ENCODE peak calls at places on chromosomes 7 and 10, in ten cellular contexts. G is astrocyte; N is bronchial epithelial cell; R is CD8-positive, alpha-beta T cell; M is cardiac fibroblast; V is endothelial cell of umbilical vein; F is trophoblast cell; L is uterus; O is DND-41; Z is tibial artery. A is an unnamed sample.

GRCh38 chr10:46273506-46274477 is 13.0 kb upstream of the ANTXRL start:
- DNase-seq in G (no peak), N (no peak), R (no peak), M (no peak), V (no peak), F (no peak), L (no peak), O (no peak), Z (peak), A (no peak)

GRCh38 chr7:46881507-46882127 is 700.3 kb downstream of the TNS3 start:
- DNase-seq in G (no peak), N (peak), R (no peak), M (no peak), V (peak), F (peak), L (no peak), O (no peak), Z (no peak), A (no peak)

GRCh38 chr10:89262331-89263020 is 10.9 kb upstream of the LIPA start:
- DNase-seq in G (peak), N (peak), R (no peak), M (peak), V (no peak), F (peak), L (no peak), O (no peak), Z (no peak), A (no peak)

GRCh38 chr10:97778452-97779302 is 6.9 kb upstream of the SFRP5 start:
- DNase-seq in G (no peak), N (no peak), R (no peak), M (no peak), V (no peak), F (no peak), L (no peak), O (no peak), Z (no peak), A (no peak)

GRCh38 chr7:158395780-158396214 is 191.8 kb downstream of the PTPRN2 start:
- DNase-seq in G (no peak), N (no peak), R (no peak), M (no peak), V (no peak), F (no peak), L (no peak), O (no peak), Z (no peak), A (no peak)

GRCh38 chr10:29105516-29106215 is 183.2 kb upstream of the LYZL1 start:
- DNase-seq in G (peak), N (peak), R (no peak), M (peak), V (peak), F (peak), L (no peak), O (no peak), Z (no peak), A (peak)

GRCh38 chr10:45602836-45603235 is 69.7 kb downstream of the ZFAND4 start:
- DNase-seq in G (no peak), N (no peak), R (no peak), M (no peak), V (no peak), F (no peak), L (no peak), O (no peak), Z (no peak), A (no peak)

GRCh38 chr10:123807444-123808035 is 84.1 kb downstream of the CPXM2 start:
- DNase-seq in G (no peak), N (peak), R (no peak), M (no peak), V (peak), F (no peak), L (no peak), O (no peak), Z (no peak), A (no peak)

GRCh38 chr10:116960066-116960465 is 44.9 kb downstream of the SHTN1 start:
- DNase-seq in G (peak), N (no peak), R (no peak), M (peak), V (no peak), F (peak), L (no peak), O (no peak), Z (no peak), A (no peak)

GRCh38 chr10:3828404-3829192 is 43.6 kb upstream of the KLF6 start:
- DNase-seq in G (peak), N (peak), R (no peak), M (peak), V (peak), F (peak), L (peak), O (peak), Z (no peak), A (no peak)

GRCh38 chr7:135236727-135237126 is 3.1 kb downstream of the STRA8 start:
- DNase-seq in G (peak), N (no peak), R (no peak), M (no peak), V (no peak), F (no peak), L (no peak), O (no peak), Z (no peak), A (peak)

GRCh38 chr10:89295597-89295996 is 6.2 kb upstream of the IFIT2 start:
- DNase-seq in G (peak), N (peak), R (no peak), M (peak), V (no peak), F (peak), L (no peak), O (no peak), Z (no peak), A (no peak)

GRCh38 chr7:134153493-134154093 is 26.5 kb downstream of the LRGUK start:
- DNase-seq in G (no peak), N (no peak), R (no peak), M (no peak), V (no peak), F (peak), L (no peak), O (no peak), Z (no peak), A (peak)

GRCh38 chr7:81111781-81112540 is 193.1 kb upstream of the SEMA3C start:
- DNase-seq in G (peak), N (no peak), R (no peak), M (peak), V (peak), F (no peak), L (no peak), O (no peak), Z (no peak), A (no peak)

GRCh38 chr10:89481662-89482061 is 53.7 kb downstream of the SLC16A12 start:
- DNase-seq in G (peak), N (peak), R (no peak), M (peak), V (peak), F (peak), L (no peak), O (no peak), Z (no peak), A (peak)

GRCh38 chr10:50417486-50417905 is 166.2 kb upstream of the ASAH2 start:
- DNase-seq in G (no peak), N (peak), R (no peak), M (peak), V (peak), F (no peak), L (no peak), O (no peak), Z (no peak), A (no peak)

GRCh38 chr10:6053816-6054581 is 8.2 kb downstream of the IL2RA start:
- DNase-seq in G (no peak), N (no peak), R (no peak), M (no peak), V (no peak), F (no peak), L (peak), O (no peak), Z (peak), A (no peak)

GRCh38 chr7:142194201-142194600 is 63.7 kb downstream of the PRSS58 start:
- DNase-seq in G (peak), N (peak), R (no peak), M (no peak), V (no peak), F (no peak), L (no peak), O (no peak), Z (no peak), A (no peak)

GRCh38 chr7:832292-832967 is at the start of gene SUN1:
- DNase-seq in G (peak), N (peak), R (peak), M (peak), V (peak), F (peak), L (peak), O (no peak), Z (no peak), A (peak)

GRCh38 chr7:146654048-146654447 is 537.4 kb downstream of the CNTNAP2 start:
- DNase-seq in G (no peak), N (no peak), R (no peak), M (no peak), V (no peak), F (no peak), L (no peak), O (no peak), Z (no peak), A (no peak)

GRCh38 chr7:158078161-158078910 is 509.3 kb downstream of the PTPRN2 start:
- DNase-seq in G (no peak), N (no peak), R (no peak), M (no peak), V (no peak), F (no peak), L (no peak), O (no peak), Z (peak), A (no peak)

GRCh38 chr7:55254596-55255500 is 110.3 kb upstream of the LANCL2 start:
- DNase-seq in G (peak), N (peak), R (peak), M (peak), V (peak), F (peak), L (peak), O (no peak), Z (peak), A (no peak)

DNA sequence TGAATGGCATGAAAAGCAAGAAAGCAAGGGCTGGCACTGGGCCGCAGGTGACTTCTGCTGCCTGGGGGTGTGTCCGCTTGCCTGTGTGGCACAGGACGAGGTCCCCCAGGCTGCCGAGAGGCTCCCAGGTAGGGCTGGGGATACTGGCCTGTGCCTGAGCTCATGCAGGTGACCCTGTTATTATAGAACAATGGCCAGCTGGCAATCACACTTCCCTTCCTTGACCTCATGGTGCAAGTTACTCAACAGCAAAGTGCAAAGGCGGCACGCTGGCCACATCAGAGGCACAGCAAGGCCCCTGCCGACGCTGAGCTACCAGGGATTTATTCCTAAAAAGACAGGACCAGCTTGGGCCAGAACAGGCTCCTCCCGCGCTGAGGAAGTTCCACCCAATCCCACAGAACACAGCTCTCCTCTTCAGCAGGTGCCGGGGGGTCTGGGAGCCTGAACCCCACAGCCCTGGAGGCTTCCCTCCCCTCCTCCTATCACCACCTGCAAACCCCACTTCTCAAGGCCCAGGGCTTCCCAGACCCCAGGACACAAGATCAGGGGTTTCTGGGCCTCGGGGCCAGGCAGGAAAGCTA is 1.4 kb upstream of the ADAM8 start:
- DNase-seq in G (no peak), N (no peak), R (no peak), M (no peak), V (no peak), F (peak), L (no peak), O (no peak), Z (no peak), A (no peak)
- H3K4me3 ChIP-seq in G (no peak), N (no peak), R (peak), M (no peak), V (no peak), F (no peak), L (no peak), O (no peak), Z (no peak), A (no peak)

DNA sequence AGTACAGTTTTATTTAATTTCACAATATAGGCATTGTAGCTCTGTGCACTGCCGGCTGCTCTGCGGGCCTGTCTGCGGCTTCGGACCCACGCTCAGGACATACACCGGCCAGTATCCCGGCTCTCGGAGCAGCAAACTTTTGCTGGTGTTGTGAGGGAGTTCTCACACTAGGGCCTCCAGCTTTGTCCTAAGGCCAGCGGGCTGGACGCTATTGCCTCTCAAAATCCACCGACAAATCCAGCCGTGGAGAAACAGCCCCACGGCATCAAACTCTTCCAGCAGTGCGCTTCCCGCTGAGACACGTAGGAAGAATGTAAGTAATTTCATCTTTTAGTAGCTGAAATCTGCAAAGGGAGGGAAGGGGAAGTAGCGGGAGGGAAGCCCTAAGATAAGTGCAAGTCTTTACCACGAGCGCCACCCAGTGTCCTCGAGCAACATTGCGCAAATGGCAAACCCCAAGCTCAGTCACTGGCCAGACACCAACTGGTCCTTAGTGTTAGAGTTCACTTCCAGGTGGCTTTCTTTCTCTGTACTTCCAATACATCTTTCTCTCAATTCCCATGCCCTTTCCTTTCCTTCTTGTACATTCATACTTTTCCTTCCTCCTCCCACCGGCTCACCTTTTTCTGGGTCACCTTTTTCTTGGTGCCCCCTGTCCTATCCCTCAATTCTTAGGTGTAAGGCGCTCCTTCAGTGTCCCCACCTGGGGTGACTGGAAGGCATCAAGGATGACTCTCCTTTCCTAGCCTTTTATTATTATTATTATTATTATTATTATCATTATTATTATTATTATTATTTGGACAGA is 3.0 kb upstream of the DLX5 start:
- DNase-seq in G (peak), N (peak), R (peak), M (peak), V (peak), F (peak), L (peak), O (peak), Z (peak), A (no peak)
- H3K4me3 ChIP-seq in G (peak), N (peak), R (peak), M (peak), V (peak), F (no peak), L (peak), O (no peak), Z (peak), A (peak)

GRCh38 chr10:28087675-28088351 is 88.9 kb upstream of the ODAD2 start:
- DNase-seq in G (peak), N (peak), R (no peak), M (peak), V (peak), F (peak), L (no peak), O (no peak), Z (no peak), A (no peak)
- H3K4me3 ChIP-seq in G (no peak), N (no peak), R (no peak), M (no peak), V (no peak), F (no peak), L (no peak), O (no peak), Z (no peak), A (no peak)

GRCh38 chr7:2616387-2616966 is 15.3 kb upstream of the TTYH3 start:
- DNase-seq in G (no peak), N (no peak), R (no peak), M (no peak), V (no peak), F (no peak), L (no peak), O (no peak), Z (no peak), A (no peak)

GRCh38 chr7:2613926-2614613 is 17.7 kb upstream of the TTYH3 start:
- DNase-seq in G (no peak), N (no peak), R (no peak), M (peak), V (no peak), F (no peak), L (no peak), O (no peak), Z (peak), A (no peak)

GRCh38 chr7:2613113-2613925 is 18.5 kb upstream of the TTYH3 start:
- DNase-seq in G (no peak), N (no peak), R (no peak), M (no peak), V (no peak), F (no peak), L (no peak), O (no peak), Z (no peak), A (no peak)

GRCh38 chr7:2612445-2613112 is 19.2 kb upstream of the TTYH3 start:
- DNase-seq in G (no peak), N (no peak), R (no peak), M (no peak), V (no peak), F (no peak), L (no peak), O (no peak), Z (no peak), A (no peak)

DNA sequence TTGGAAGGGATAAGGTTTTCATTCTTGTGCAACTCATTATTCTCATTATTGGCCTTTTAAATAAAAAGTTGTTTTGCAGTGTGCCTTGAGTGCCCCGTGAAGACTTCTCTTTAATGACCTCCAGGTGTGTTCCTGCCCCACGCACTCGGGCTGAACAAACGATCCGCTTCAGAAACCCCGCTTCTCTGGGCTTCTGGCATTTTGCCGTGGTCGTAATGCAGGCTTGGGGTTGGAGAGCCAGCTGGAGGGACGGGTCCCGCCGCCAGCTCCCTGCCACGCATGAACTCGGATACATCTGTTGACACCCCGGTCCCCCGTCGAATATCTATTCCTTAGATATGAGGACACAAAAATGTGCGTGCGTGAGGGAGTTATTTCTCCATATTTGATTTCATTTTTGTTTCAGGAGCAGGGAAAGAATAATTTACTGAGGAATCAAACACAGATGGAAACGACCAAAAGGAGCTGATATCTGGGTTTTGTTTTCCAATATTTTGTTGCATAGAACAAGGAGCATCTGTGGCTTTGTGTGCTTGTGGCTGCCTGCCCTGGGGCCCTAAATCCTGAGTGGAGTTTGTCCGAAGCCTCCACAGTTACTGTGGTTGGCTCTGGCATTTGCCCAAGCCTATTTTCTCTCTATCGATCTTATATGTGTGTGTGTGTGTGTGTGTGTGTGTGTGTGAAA is 17.0 kb upstream of the TTYH3 start:
- DNase-seq in G (no peak), N (no peak), R (no peak), M (no peak), V (no peak), F (no peak), L (no peak), O (no peak), Z (no peak), A (no peak)
- H3K4me3 ChIP-seq in G (peak), N (no peak), R (no peak), M (no peak), V (no peak), F (no peak), L (no peak), O (no peak), Z (peak), A (no peak)

DNA sequence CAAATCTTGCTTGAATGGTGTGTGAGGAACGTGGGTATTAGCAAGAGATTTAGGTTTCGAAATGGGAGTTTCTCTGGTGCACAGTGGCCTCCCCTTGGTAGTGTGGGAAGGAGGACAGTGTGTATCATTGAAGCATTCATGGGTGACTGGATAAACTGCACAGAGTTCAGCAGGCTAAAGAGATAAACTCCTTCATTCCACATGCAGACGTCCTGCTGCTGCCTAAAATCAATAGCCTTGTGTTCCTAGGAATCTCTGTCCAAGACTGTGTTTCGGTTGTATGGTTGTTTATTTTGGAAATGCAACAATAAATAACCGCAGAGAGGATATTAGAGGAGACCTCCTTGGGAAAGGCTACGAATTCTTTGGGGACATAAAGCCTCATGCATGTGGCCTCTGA is 100.9 kb upstream of the FAM171A1 start:
- DNase-seq in G (no peak), N (no peak), R (no peak), M (peak), V (no peak), F (no peak), L (no peak), O (no peak), Z (no peak), A (no peak)
- H3K4me3 ChIP-seq in G (no peak), N (no peak), R (no peak), M (no peak), V (no peak), F (no peak), L (no peak), O (no peak), Z (no peak), A (no peak)

GRCh38 chr10:122021421-122021820 is 32.5 kb downstream of the TACC2 start:
- DNase-seq in G (no peak), N (no peak), R (no peak), M (peak), V (no peak), F (no peak), L (no peak), O (no peak), Z (no peak), A (no peak)

GRCh38 chr10:122021828-122022227 is 32.9 kb downstream of the TACC2 start:
- DNase-seq in G (no peak), N (no peak), R (no peak), M (no peak), V (no peak), F (no peak), L (no peak), O (no peak), Z (no peak), A (no peak)

GRCh38 chr10:122020202-122020601 is 31.2 kb downstream of the TACC2 start:
- DNase-seq in G (no peak), N (no peak), R (no peak), M (no peak), V (no peak), F (no peak), L (no peak), O (no peak), Z (no peak), A (no peak)

GRCh38 chr10:122019414-122019975 is 30.5 kb downstream of the TACC2 start:
- DNase-seq in G (no peak), N (peak), R (no peak), M (no peak), V (no peak), F (peak), L (no peak), O (no peak), Z (no peak), A (peak)

DNA sequence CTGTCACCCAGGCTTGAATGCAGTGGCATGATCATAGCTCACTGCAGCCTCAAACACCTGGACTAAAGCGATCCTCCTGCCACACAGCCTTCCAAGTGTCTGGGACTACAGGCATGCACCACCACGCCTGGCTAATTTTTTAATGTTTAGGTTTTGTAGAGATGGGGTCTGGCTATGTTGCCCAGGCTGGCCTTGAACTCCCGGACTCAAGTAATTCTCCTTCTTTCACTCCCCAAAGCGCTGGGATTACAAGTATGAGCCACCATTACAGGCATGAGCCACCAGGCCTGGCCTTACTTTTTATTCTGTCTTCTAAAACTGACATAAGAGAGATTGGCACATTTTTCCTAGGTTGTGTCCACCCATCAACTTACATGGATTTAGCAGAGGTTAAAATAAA is 33.3 kb downstream of the TACC2 start:
- DNase-seq in G (no peak), N (no peak), R (no peak), M (no peak), V (no peak), F (no peak), L (no peak), O (no peak), Z (no peak), A (no peak)
- H3K4me3 ChIP-seq in G (no peak), N (no peak), R (no peak), M (no peak), V (no peak), F (no peak), L (no peak), O (no peak), Z (no peak), A (no peak)